ENCODE peak calls at places on chromosomes 3 and 15, in six cellular contexts. I, G, P, C, L and Z are unnamed samples.

GRCh38 chr3:70963412-70963811 is 620.1 kb downstream of the FOXP1 start:
- DNase-seq in P (no peak), G (peak), I (no peak), L (no peak), C (no peak), Z (no peak)

GRCh38 chr3:149902498-149903139 is 68.1 kb downstream of the PFN2 start:
- DNase-seq in G (no peak), C (no peak), L (no peak), P (no peak), I (no peak), Z (no peak)

GRCh38 chr3:29186131-29186599 is 94.7 kb upstream of the RBMS3 start:
- DNase-seq in I (no peak), C (no peak), G (peak), L (no peak), P (no peak), Z (no peak)

GRCh38 chr3:59001675-59002074 is 48.1 kb downstream of the CFAP20DC start:
- DNase-seq in I (no peak), G (no peak), C (no peak), L (no peak), P (no peak), Z (no peak)

GRCh38 chr3:189142527-189142926 is 29.2 kb upstream of the TPRG1 start:
- DNase-seq in P (no peak), G (no peak), L (no peak), I (no peak), C (peak), Z (no peak)

GRCh38 chr15:36885709-36886108 is 214.6 kb downstream of the MEIS2 start:
- DNase-seq in I (no peak), P (no peak), C (no peak), G (no peak), L (no peak), Z (no peak)

GRCh38 chr3:150372320-150373118 is 35.6 kb upstream of the TSC22D2 start:
- DNase-seq in C (no peak), P (no peak), L (no peak), I (no peak), G (no peak), Z (no peak)

GRCh38 chr3:56884387-56884786 is 82.6 kb upstream of the ARHGEF3 start:
- DNase-seq in G (peak), I (no peak), P (no peak), C (no peak), L (no peak), Z (no peak)

GRCh38 chr3:104257486-104257885 is 1109.2 kb upstream of the ALCAM start:
- DNase-seq in L (no peak), G (no peak), I (peak), C (no peak), P (no peak), Z (no peak)

GRCh38 chr3:123449092-123449985 is 449 bp upstream of the ADCY5 start:
- DNase-seq in C (no peak), G (no peak), P (no peak), L (no peak), I (peak), Z (no peak)

GRCh38 chr3:49648354-49649057 is 25.6 kb upstream of the APEH start:
- DNase-seq in I (no peak), P (no peak), C (no peak), L (no peak), G (no peak), Z (no peak)

GRCh38 chr3:43894176-43895049 is 203.7 kb downstream of the ABHD5 start:
- DNase-seq in G (peak), L (no peak), C (no peak), P (no peak), I (peak), Z (no peak)

GRCh38 chr3:56547486-56547885 is 9.5 kb upstream of the CCDC66 start:
- DNase-seq in I (no peak), G (no peak), L (no peak), C (no peak), P (no peak), Z (no peak)

GRCh38 chr3:66555214-66555844 is 54.5 kb upstream of the LRIG1 start:
- DNase-seq in G (no peak), I (no peak), C (no peak), L (no peak), P (no peak), Z (no peak)

GRCh38 chr15:91965501-91966180 is 112.1 kb downstream of the SLCO3A1 start:
- DNase-seq in G (peak), P (no peak), C (no peak), I (no peak), L (no peak), Z (no peak)

GRCh38 chr3:179430277-179430870 is 20.9 kb downstream of the GNB4 start:
- DNase-seq in C (no peak), G (no peak), I (no peak), L (no peak), P (no peak), Z (no peak)

GRCh38 chr3:14780927-14781507 is 37.7 kb upstream of the FGD5 start:
- DNase-seq in P (no peak), L (peak), C (no peak), G (peak), I (peak), Z (no peak)

GRCh38 chr15:36951747-36952247 is 148.6 kb downstream of the MEIS2 start:
- DNase-seq in C (no peak), L (no peak), I (peak), P (no peak), G (peak), Z (no peak)

GRCh38 chr3:117719316-117719926 is 1009.8 kb downstream of the TUSC7 start:
- DNase-seq in G (no peak), I (no peak), L (no peak), P (no peak), C (no peak), Z (no peak)

GRCh38 chr3:112128843-112129727 is 4.0 kb downstream of the GCSAM start:
- DNase-seq in P (no peak), L (no peak), I (no peak), C (peak), G (peak), Z (no peak)

GRCh38 chr3:15331606-15332404 is 581 bp downstream of the SH3BP5 start:
- DNase-seq in I (peak), C (peak), G (peak), L (peak), P (peak), Z (peak)

GRCh38 chr3:166322394-166322793 is 485.2 kb upstream of the BCHE start:
- DNase-seq in C (no peak), I (no peak), L (no peak), P (no peak), G (no peak), Z (no peak)

GRCh38 chr15:68717952-68718351 is 102.7 kb downstream of the ANP32A start:
- DNase-seq in I (no peak), L (no peak), P (no peak), C (no peak), G (no peak), Z (no peak)

GRCh38 chr3:112512320-112512719 is 13.0 kb upstream of the BTLA start:
- DNase-seq in C (no peak), G (no peak), L (no peak), I (no peak), P (no peak), Z (no peak)

GRCh38 chr15:68769702-68770101 is 51.0 kb downstream of the ANP32A start:
- DNase-seq in G (no peak), I (no peak), C (no peak), L (no peak), P (peak), Z (peak)

GRCh38 chr15:53378096-53378620 is 381.3 kb downstream of the WDR72 start:
- DNase-seq in G (no peak), P (no peak), C (no peak), I (no peak), L (no peak), Z (no peak)

GRCh38 chr3:14234197-14235002 is 55.8 kb downstream of the LSM3 start:
- DNase-seq in G (peak), L (no peak), P (peak), I (no peak), C (no peak), Z (peak)

GRCh38 chr3:126621627-126622345 is 33.1 kb downstream of the TXNRD3 start:
- DNase-seq in I (no peak), L (no peak), P (no peak), C (no peak), G (peak), Z (no peak)

GRCh38 chr3:9552252-9552999 is 1.2 kb downstream of the LHFPL4 start:
- DNase-seq in C (peak), G (peak), L (no peak), P (no peak), I (peak), Z (peak)

GRCh38 chr3:129005526-129006303 is 4.6 kb downstream of the EFCC1 start:
- DNase-seq in G (no peak), L (no peak), C (no peak), P (no peak), I (no peak), Z (no peak)

GRCh38 chr3:62558549-62559112 is 185.3 kb upstream of the FEZF2 start:
- DNase-seq in P (no peak), C (no peak), L (no peak), I (peak), G (no peak), Z (no peak)

GRCh38 chr3:120028271-120029047 is 65.8 kb downstream of the GSK3B start:
- DNase-seq in G (no peak), C (no peak), L (no peak), P (no peak), I (no peak), Z (no peak)

GRCh38 chr15:66995257-66995656 is 70.1 kb upstream of the SMAD3 start:
- DNase-seq in C (no peak), L (no peak), I (no peak), G (peak), P (no peak), Z (peak)

GRCh38 chr15:66996099-66996498 is 69.3 kb upstream of the SMAD3 start:
- DNase-seq in I (no peak), P (no peak), L (no peak), C (no peak), G (peak), Z (no peak)

GRCh38 chr15:66999601-67000000 is 65.8 kb upstream of the SMAD3 start:
- DNase-seq in G (no peak), P (no peak), I (no peak), L (no peak), C (no peak), Z (no peak)

GRCh38 chr15:66999046-66999557 is 66.3 kb upstream of the SMAD3 start:
- DNase-seq in C (no peak), G (no peak), I (no peak), P (no peak), L (no peak), Z (no peak)

DNA sequence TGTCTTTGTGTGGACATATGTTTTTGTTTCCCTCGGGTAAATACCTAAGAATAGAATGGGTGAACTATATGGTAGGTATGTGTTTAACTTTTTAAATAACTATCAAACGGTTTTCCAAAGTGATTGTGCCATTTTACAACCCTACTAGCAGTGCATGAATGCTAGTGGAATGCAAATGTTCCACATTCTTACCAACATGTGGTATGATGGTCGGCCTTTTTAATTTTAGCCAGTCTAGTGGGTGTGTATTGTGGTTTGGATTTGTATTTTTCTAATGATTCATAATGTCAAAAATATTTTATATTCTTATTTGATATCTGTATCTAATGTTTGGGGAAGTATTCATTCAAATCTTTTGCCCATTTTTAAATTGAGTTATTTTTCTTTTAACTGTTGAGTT is 68.2 kb upstream of the SMAD3 start:
- DNase-seq in L (no peak), I (no peak), G (peak), P (no peak), C (no peak), Z (no peak)
- TF ChIP-seq CTCF in L (no peak), I (no peak), G (no peak), P (no peak), C (no peak), Z (no peak)

GRCh38 chr3:137867611-137868010 is 103.5 kb downstream of the SOX14 start:
- DNase-seq in P (no peak), C (no peak), G (no peak), L (no peak), I (no peak), Z (no peak)

GRCh38 chr3:137866001-137866400 is 101.9 kb downstream of the SOX14 start:
- DNase-seq in P (no peak), I (no peak), C (no peak), G (no peak), L (no peak), Z (no peak)

GRCh38 chr3:137866933-137867332 is 102.8 kb downstream of the SOX14 start:
- DNase-seq in L (no peak), I (no peak), P (no peak), C (no peak), G (no peak), Z (no peak)

GRCh38 chr3:137869022-137869421 is 104.9 kb downstream of the SOX14 start:
- DNase-seq in L (no peak), I (no peak), G (no peak), P (no peak), C (no peak), Z (no peak)
- TF ChIP-seq CTCF in L (no peak), I (no peak), G (no peak), P (no peak), C (no peak), Z (no peak)

GRCh38 chr15:29652595-29652994 is 169.7 kb downstream of the TJP1 start:
- DNase-seq in P (peak), G (no peak), I (no peak), L (no peak), C (no peak), Z (peak)

GRCh38 chr15:29651476-29652072 is 170.7 kb downstream of the TJP1 start:
- DNase-seq in I (no peak), G (no peak), P (peak), L (no peak), C (no peak), Z (peak)

DNA sequence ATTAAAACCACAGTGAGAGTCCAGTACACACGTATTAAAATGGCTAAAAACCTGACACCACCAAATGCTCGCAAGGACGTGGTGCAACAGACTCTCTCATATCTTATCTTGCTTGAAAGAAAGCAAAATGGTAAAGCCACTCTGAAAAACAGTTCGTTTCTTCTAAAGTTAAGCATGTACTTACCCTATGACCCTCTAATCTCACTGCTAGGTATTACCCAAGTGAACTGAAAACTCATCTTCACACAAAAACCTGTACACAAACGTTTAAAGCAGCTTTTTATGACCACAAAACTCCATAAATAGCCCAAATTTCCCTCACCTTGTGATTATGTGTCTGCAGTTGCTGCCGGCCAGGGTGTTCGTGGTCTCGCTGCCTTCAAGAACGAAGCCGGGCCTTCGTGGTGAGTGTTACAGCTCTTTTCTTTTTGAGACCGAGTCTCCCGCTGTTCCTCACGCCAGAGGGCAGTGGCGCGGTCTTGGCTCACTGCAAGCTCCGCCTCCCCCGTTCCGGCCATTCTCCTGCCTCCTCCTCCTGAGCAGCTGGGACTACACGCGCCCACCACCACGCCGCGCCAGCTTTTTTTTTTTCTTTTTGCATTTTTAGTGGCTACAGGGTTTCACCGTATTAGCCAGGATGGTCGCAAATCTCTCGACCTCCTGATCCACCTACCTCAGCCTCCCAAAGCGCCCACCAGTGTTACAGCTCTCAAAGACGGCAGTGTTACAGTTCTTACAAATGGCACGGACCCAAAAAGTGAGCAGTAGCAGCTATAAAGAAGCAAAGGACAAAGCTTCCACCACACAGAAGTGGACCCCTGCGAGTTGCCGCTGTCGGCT is 165.4 kb downstream of the TJP1 start:
- DNase-seq in G (no peak), I (peak), C (no peak), L (no peak), P (no peak), Z (peak)
- TF ChIP-seq CTCF in G (no peak), I (peak), C (no peak), L (no peak), P (no peak), Z (peak)

DNA sequence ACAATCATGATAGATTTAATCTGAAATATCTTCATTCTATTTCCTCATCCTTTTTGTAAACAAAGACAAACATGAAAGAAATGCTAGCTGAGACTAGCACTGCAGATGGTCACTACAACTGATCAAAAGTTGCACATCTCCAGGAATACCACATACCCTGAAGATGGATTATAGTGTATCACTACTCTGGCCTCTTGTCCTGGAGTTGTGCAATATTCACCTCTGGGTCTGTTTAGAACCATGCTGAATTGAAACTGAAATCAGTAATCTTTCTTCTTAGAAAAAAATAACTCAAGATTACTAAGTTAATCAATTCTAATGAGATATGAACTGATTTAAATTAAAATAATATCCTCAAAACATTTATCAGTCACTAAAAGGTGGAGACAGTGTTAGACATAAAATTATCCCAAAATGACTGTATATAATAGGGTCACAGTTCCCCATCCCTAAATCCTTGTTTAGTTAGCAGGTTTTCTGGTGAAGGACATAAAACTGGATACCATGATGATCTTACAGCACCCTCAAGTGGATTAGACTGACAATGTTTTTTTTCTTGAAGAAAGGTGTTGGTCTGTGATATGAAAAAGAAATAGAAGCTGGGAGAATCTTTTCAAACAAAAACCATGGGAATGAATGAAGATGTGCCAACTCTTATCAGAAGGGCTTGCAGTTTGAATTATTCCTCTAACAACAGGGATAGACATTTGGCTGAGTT is 7.2 kb upstream of the TTC14 start:
- DNase-seq in L (no peak), I (no peak), G (peak), P (no peak), C (no peak), Z (no peak)
- TF ChIP-seq CTCF in L (peak), I (peak), G (peak), P (peak), C (no peak), Z (peak)